ENCODE peak calls at places on chromosome 10, in four cellular contexts. G is GM23338, Y is substantia nigra, K is ELR. V is an unnamed sample.

GRCh38 chr10:23742368-23742767 is 303.5 kb downstream of the OTUD1 start:
- DNase-seq in G (no peak), Y (no peak), K (no peak), V (peak)

GRCh38 chr10:100579261-100579660 is 43.5 kb downstream of the HIF1AN start:
- DNase-seq in G (no peak), Y (no peak), K (peak), V (no peak)

GRCh38 chr10:49139866-49140195 is 6.0 kb upstream of the FAM170B start:
- DNase-seq in G (no peak), Y (no peak), K (peak), V (no peak)

GRCh38 chr10:80896959-80897358 is 359.3 kb downstream of the SH2D4B start:
- DNase-seq in G (no peak), Y (no peak), K (no peak), V (no peak)

GRCh38 chr10:16965740-16966447 is 148.7 kb upstream of the RSU1 start:
- DNase-seq in G (peak), Y (no peak), K (peak), V (peak)

GRCh38 chr10:63467833-63468232 is 2.1 kb upstream of the JMJD1C start:
- DNase-seq in G (no peak), Y (no peak), K (no peak), V (no peak)

GRCh38 chr10:62815373-62816111 is 624 bp downstream of the EGR2 start:
- DNase-seq in G (peak), Y (no peak), K (peak), V (peak)

GRCh38 chr10:132848306-132848705 is 62.4 kb upstream of the NKX6-2 start:
- DNase-seq in G (no peak), Y (no peak), K (no peak), V (no peak)

GRCh38 chr10:66307826-66308225 is 618.0 kb upstream of the LRRTM3 start:
- DNase-seq in G (peak), Y (no peak), K (peak), V (no peak)

GRCh38 chr10:132539431-132539839 is 1.8 kb downstream of the INPP5A start:
- DNase-seq in G (no peak), Y (no peak), K (peak), V (no peak)

GRCh38 chr10:29950391-29950790 is 109.0 kb downstream of the JCAD start:
- DNase-seq in G (no peak), Y (no peak), K (no peak), V (no peak)

GRCh38 chr10:111344804-111345203 is 268.0 kb downstream of the ADRA2A start:
- DNase-seq in G (peak), Y (no peak), K (no peak), V (peak)

GRCh38 chr10:32005050-32005449 is 51.2 kb downstream of the KIF5B start:
- DNase-seq in G (peak), Y (no peak), K (peak), V (peak)

GRCh38 chr10:71052261-71052660 is 160.1 kb upstream of the UNC5B start:
- DNase-seq in G (no peak), Y (no peak), K (no peak), V (no peak)

GRCh38 chr10:60532691-60533468 is 143.2 kb upstream of the ANK3 start:
- DNase-seq in G (no peak), Y (no peak), K (no peak), V (no peak)

GRCh38 chr10:131437556-131438465 is 126.3 kb upstream of the TCERG1L start:
- DNase-seq in G (no peak), Y (no peak), K (no peak), V (no peak)

GRCh38 chr10:51770719-51771118 is 71.3 kb upstream of the CSTF2T start:
- DNase-seq in G (no peak), Y (no peak), K (no peak), V (no peak)

GRCh38 chr10:123139165-123139520 is 3.4 kb downstream of the HMX3 start:
- DNase-seq in G (no peak), Y (no peak), K (no peak), V (no peak)

GRCh38 chr10:77513783-77514331 is 123.8 kb downstream of the KCNMA1 start:
- DNase-seq in G (peak), Y (peak), K (peak), V (peak)

GRCh38 chr10:22816298-22816653 is 101.9 kb upstream of the PIP4K2A start:
- DNase-seq in G (no peak), Y (no peak), K (peak), V (no peak)

GRCh38 chr10:25639646-25640045 is 294.4 kb upstream of the MYO3A start:
- DNase-seq in G (no peak), Y (no peak), K (no peak), V (peak)

GRCh38 chr10:5361966-5362365 is 2.8 kb upstream of the UCN3 start:
- DNase-seq in G (no peak), Y (no peak), K (no peak), V (no peak)

GRCh38 chr10:97780991-97781540 is 9.3 kb upstream of the SFRP5 start:
- DNase-seq in G (no peak), Y (no peak), K (no peak), V (no peak)

GRCh38 chr10:110919349-110919931 is at the start of gene SHOC2:
- DNase-seq in G (peak), Y (peak), K (no peak), V (no peak)

GRCh38 chr10:4748726-4749443 is 77.1 kb upstream of the AKR1E2 start:
- DNase-seq in G (no peak), Y (no peak), K (no peak), V (peak)

GRCh38 chr10:114881462-114881861 is 56.5 kb upstream of the TRUB1 start:
- DNase-seq in G (no peak), Y (no peak), K (no peak), V (peak)

GRCh38 chr10:13816195-13816926 is 229.6 kb downstream of the PRPF18 start:
- DNase-seq in G (no peak), Y (peak), K (peak), V (no peak)